ENCODE peak calls at places on chromosome 19, in five cellular contexts. One of them, this sample, is unnamed. For H3K4me1, the result is how much of the 10 kb centered on the place peaks cover.

GRCh38 chr19:41395355-41395754 is 1.8 kb downstream of the EXOSC5 start:
- DNase-seq in suprapubic skin: no peak
- DNase-seq in tibial nerve: no peak
- DNase-seq in prostate gland: no peak
- DNase-seq in testis: no peak
- DNase-seq in this sample: no peak

GRCh38 chr19:47891923-47892666 is 6.0 kb upstream of the SULT2A1 start:
- DNase-seq in suprapubic skin: no peak
- DNase-seq in tibial nerve: no peak
- DNase-seq in prostate gland: no peak
- DNase-seq in testis: peak
- DNase-seq in this sample: no peak

GRCh38 chr19:21947775-21948174 is 63.0 kb downstream of the ZNF208 start:
- DNase-seq in suprapubic skin: no peak
- DNase-seq in tibial nerve: no peak
- DNase-seq in prostate gland: no peak
- DNase-seq in testis: no peak
- DNase-seq in this sample: no peak

GRCh38 chr19:47514151-47514868 is 553 bp downstream of the NAPA start:
- DNase-seq in suprapubic skin: peak
- DNase-seq in tibial nerve: no peak
- DNase-seq in prostate gland: no peak
- DNase-seq in testis: no peak
- DNase-seq in this sample: peak

GRCh38 chr19:41521860-41522555 is 54.0 kb upstream of the CEACAM21 start:
- DNase-seq in suprapubic skin: no peak
- DNase-seq in tibial nerve: no peak
- DNase-seq in prostate gland: no peak
- DNase-seq in testis: no peak
- DNase-seq in this sample: no peak

GRCh38 chr19:53537126-53537522 is 821 bp upstream of the ZNF331 start:
- DNase-seq in suprapubic skin: no peak
- DNase-seq in tibial nerve: no peak
- DNase-seq in prostate gland: no peak
- DNase-seq in testis: no peak
- DNase-seq in this sample: no peak

GRCh38 chr19:20664917-20665781 is 3.8 kb upstream of the ZNF626 start:
- DNase-seq in suprapubic skin: no peak
- DNase-seq in tibial nerve: no peak
- DNase-seq in prostate gland: no peak
- DNase-seq in testis: peak
- DNase-seq in this sample: no peak

GRCh38 chr19:12757544-12758274 is 6.1 kb downstream of the BEST2 start:
- DNase-seq in suprapubic skin: peak
- DNase-seq in tibial nerve: no peak
- DNase-seq in prostate gland: peak
- DNase-seq in testis: peak
- DNase-seq in this sample: peak

GRCh38 chr19:4009990-4010807 is 2.7 kb downstream of the PIAS4 start:
- DNase-seq in suprapubic skin: peak
- DNase-seq in tibial nerve: no peak
- DNase-seq in prostate gland: no peak
- DNase-seq in testis: peak
- DNase-seq in this sample: no peak

GRCh38 chr19:15813916-15814315 is 1.5 kb downstream of the OR10H1 start:
- DNase-seq in suprapubic skin: no peak
- DNase-seq in tibial nerve: no peak
- DNase-seq in prostate gland: no peak
- DNase-seq in testis: no peak
- DNase-seq in this sample: no peak

GRCh38 chr19:45632468-45633196 is 6.6 kb downstream of the EML2 start:
- DNase-seq in suprapubic skin: peak
- DNase-seq in tibial nerve: no peak
- DNase-seq in prostate gland: peak
- DNase-seq in testis: peak
- DNase-seq in this sample: peak

GRCh38 chr19:55232284-55232597 is 3.7 kb upstream of the TMEM86B start:
- DNase-seq in suprapubic skin: no peak
- DNase-seq in tibial nerve: no peak
- DNase-seq in prostate gland: no peak
- DNase-seq in testis: no peak
- DNase-seq in this sample: no peak

GRCh38 chr19:4077800-4078683 is 11.3 kb upstream of the ZBTB7A start:
- DNase-seq in suprapubic skin: peak
- DNase-seq in tibial nerve: peak
- DNase-seq in prostate gland: no peak
- DNase-seq in testis: peak
- DNase-seq in this sample: peak

GRCh38 chr19:45505151-45505995 is 1.9 kb upstream of the VASP start:
- DNase-seq in suprapubic skin: no peak
- DNase-seq in tibial nerve: no peak
- DNase-seq in prostate gland: no peak
- DNase-seq in testis: no peak
- DNase-seq in this sample: no peak

GRCh38 chr19:3818479-3818878 is 32.3 kb upstream of the MATK start:
- DNase-seq in suprapubic skin: no peak
- DNase-seq in tibial nerve: no peak
- DNase-seq in prostate gland: peak
- DNase-seq in testis: no peak
- DNase-seq in this sample: no peak

GRCh38 chr19:57241181-57241580 is 749 bp downstream of the ZNF805 start:
- DNase-seq in suprapubic skin: no peak
- DNase-seq in tibial nerve: no peak
- DNase-seq in prostate gland: no peak
- DNase-seq in testis: no peak
- DNase-seq in this sample: no peak

GRCh38 chr19:51128227-51128626 is 3.5 kb downstream of the SIGLEC9 start:
- DNase-seq in suprapubic skin: peak
- DNase-seq in tibial nerve: no peak
- DNase-seq in prostate gland: no peak
- DNase-seq in testis: no peak
- DNase-seq in this sample: no peak

GRCh38 chr19:57171551-57172081 is 4.3 kb upstream of the DUXA start:
- DNase-seq in suprapubic skin: no peak
- DNase-seq in tibial nerve: no peak
- DNase-seq in prostate gland: peak
- DNase-seq in testis: peak
- DNase-seq in this sample: peak

GRCh38 chr19:9566729-9567128 is 17.6 kb downstream of the ZNF121 start:
- DNase-seq in suprapubic skin: no peak
- DNase-seq in tibial nerve: no peak
- DNase-seq in prostate gland: no peak
- DNase-seq in testis: no peak
- DNase-seq in this sample: no peak

GRCh38 chr19:23799321-23799720 is 40.6 kb upstream of the ZNF681 start:
- DNase-seq in suprapubic skin: no peak
- DNase-seq in tibial nerve: no peak
- DNase-seq in prostate gland: no peak
- DNase-seq in testis: no peak
- DNase-seq in this sample: no peak

GRCh38 chr19:31316201-31316951 is 32.9 kb downstream of the TSHZ3 start:
- DNase-seq in suprapubic skin: no peak
- DNase-seq in tibial nerve: no peak
- DNase-seq in prostate gland: no peak
- DNase-seq in testis: peak
- DNase-seq in this sample: peak

DNA sequence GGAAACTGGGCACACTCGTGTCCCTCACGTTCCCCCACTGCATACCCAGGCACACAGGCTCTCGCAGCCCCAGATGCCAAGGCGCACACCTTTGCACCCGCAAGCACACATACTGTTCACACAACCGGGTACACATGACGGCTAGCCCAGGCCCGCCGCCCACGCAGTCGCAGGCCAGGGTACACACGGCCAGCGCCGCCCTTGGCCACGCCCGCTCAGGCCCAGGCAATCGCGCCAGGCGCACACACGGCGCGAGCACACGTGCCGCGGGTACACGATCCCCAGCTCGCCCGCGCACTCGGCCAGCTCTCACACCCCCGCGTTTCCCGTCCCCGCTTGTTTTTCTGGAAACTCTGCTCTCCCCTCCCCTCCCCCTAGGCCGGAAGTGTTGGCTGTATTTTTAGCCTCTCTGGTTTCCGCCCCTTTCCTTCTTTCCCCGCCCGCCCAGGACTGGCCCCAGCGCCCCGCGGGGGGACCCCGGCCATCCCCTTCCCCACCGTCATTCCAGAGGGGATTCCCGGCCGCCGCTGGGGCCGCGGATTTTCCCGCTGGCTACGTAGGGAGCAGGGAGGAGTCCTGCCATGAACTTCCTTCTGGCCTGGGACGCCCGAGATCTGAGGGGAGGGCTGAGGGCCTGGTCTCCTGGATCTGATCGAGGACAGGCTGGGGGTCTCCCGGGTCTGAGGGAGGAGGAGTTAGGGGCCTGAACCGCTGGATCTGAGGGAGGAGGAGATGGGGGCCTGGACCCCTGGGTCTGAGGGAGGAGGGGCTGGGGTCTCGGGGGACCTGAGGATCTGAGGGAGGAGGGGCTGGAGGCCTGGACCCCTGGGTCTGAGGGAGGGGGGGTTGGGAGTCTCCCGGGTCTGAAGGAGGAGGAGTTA is 4.0 kb upstream of the ZFP36 start:
- DNase-seq in suprapubic skin: peak
- DNase-seq in tibial nerve: peak
- DNase-seq in prostate gland: peak
- DNase-seq in testis: peak
- DNase-seq in this sample: peak
- TF ChIP-seq POLR2A in suprapubic skin: peak
- TF ChIP-seq POLR2A in tibial nerve: no peak
- TF ChIP-seq POLR2A in prostate gland: peak
- TF ChIP-seq POLR2A in testis: peak
- TF ChIP-seq POLR2A in this sample: peak

DNA sequence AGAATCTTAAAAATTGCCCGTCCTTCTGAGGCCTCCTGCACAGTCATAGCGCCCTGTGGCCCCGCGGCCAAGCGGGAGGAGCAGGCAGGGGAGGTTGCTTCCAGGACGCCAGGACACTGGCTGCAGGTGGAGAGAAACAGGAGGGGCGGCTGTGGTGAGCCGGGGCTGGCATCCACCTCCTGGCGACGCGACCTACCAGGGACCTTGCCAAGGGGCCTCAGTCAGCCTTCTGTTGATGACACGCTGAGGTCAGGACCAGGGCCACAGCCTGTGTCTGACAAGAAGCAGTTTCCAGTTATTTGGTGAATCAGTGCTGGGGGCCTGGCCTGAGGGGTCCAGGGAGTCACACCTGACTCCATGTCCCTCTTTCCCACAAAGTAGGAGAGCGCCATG is 13.3 kb upstream of the MKNK2 start:
- DNase-seq in suprapubic skin: peak
- DNase-seq in tibial nerve: no peak
- DNase-seq in prostate gland: no peak
- DNase-seq in testis: no peak
- DNase-seq in this sample: no peak
- H3K4me1 ChIP-seq in suprapubic skin: under half
- H3K4me1 ChIP-seq in tibial nerve: under half
- H3K4me1 ChIP-seq in prostate gland: under half
- H3K4me1 ChIP-seq in testis: under half
- H3K4me1 ChIP-seq in this sample: half or more

GRCh38 chr19:29267701-29268100 is 54.8 kb upstream of the UQCRFS1 start:
- DNase-seq in suprapubic skin: no peak
- DNase-seq in tibial nerve: no peak
- DNase-seq in prostate gland: no peak
- DNase-seq in testis: no peak
- DNase-seq in this sample: no peak
- H3K4me3 ChIP-seq in suprapubic skin: no peak
- H3K4me3 ChIP-seq in tibial nerve: no peak
- H3K4me3 ChIP-seq in prostate gland: no peak
- H3K4me3 ChIP-seq in testis: no peak
- H3K4me3 ChIP-seq in this sample: no peak

GRCh38 chr19:49116544-49116943 is 2.4 kb downstream of the LIN7B start:
- DNase-seq in suprapubic skin: no peak
- DNase-seq in tibial nerve: peak
- DNase-seq in prostate gland: no peak
- DNase-seq in testis: no peak
- DNase-seq in this sample: no peak

GRCh38 chr19:49111218-49111998 is 2.8 kb upstream of the LIN7B start:
- DNase-seq in suprapubic skin: no peak
- DNase-seq in tibial nerve: no peak
- DNase-seq in prostate gland: no peak
- DNase-seq in testis: no peak
- DNase-seq in this sample: no peak

GRCh38 chr19:49110567-49110966 is 3.6 kb upstream of the LIN7B start:
- DNase-seq in suprapubic skin: no peak
- DNase-seq in tibial nerve: no peak
- DNase-seq in prostate gland: no peak
- DNase-seq in testis: no peak
- DNase-seq in this sample: no peak

GRCh38 chr19:49114630-49115363 is 627 bp downstream of the LIN7B start:
- DNase-seq in suprapubic skin: no peak
- DNase-seq in tibial nerve: no peak
- DNase-seq in prostate gland: peak
- DNase-seq in testis: peak
- DNase-seq in this sample: peak

GRCh38 chr19:49113762-49114629 is at the start of gene LIN7B:
- DNase-seq in suprapubic skin: no peak
- DNase-seq in tibial nerve: no peak
- DNase-seq in prostate gland: peak
- DNase-seq in testis: peak
- DNase-seq in this sample: peak
- TF ChIP-seq POLR2A in suprapubic skin: no peak
- TF ChIP-seq POLR2A in tibial nerve: no peak
- TF ChIP-seq POLR2A in prostate gland: peak
- TF ChIP-seq POLR2A in testis: no peak
- TF ChIP-seq POLR2A in this sample: no peak

DNA sequence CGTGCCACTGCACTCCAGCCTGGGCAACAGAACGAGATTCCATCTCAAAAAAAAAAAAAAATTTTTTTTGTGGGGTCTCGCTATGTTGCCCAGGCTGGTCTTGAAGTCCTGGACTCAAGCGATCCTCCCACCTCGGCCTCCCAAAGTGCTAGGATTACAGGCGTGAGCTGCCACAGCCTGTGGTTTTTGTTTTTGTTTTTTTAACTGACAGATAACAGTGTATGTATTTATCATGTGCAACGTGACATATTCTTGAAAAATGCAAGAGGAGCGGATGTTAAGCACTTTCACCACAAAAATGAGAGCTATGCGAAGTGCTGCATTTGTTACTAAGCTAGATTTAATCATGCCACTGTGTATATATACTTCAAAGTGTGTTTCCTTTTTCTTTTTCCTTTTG is 49.0 kb downstream of the ARHGEF18 start:
- DNase-seq in suprapubic skin: no peak
- DNase-seq in tibial nerve: no peak
- DNase-seq in prostate gland: no peak
- DNase-seq in testis: no peak
- DNase-seq in this sample: no peak
- H3K4me1 ChIP-seq in suprapubic skin: under half
- H3K4me1 ChIP-seq in tibial nerve: under half
- H3K4me1 ChIP-seq in prostate gland: under half
- H3K4me1 ChIP-seq in testis: under half
- H3K4me1 ChIP-seq in this sample: under half